ENCODE peak calls at places on chromosomes 12 and 14, in five cellular contexts. O, E, W, M and Q are unnamed samples.
A peak's percentile ranks its signal among the peaks of the same experiment; 100 is the strongest.

GRCh38 chr12:109840349-109841073 is 7.3 kb upstream of the TRPV4 start:
- DNase-seq in O (no peak), E (no peak), W (peak; percentile 53), M (peak; percentile 59), Q (no peak)

GRCh38 chr12:124828264-124829007 is 35.2 kb downstream of the SCARB1 start:
- DNase-seq in O (no peak), E (no peak), W (peak; percentile 95), M (peak; percentile 87), Q (no peak)

GRCh38 chr14:59337151-59337611 is 128.0 kb downstream of the GPR135 start:
- DNase-seq in O (no peak), E (no peak), W (no peak), M (no peak), Q (peak; percentile 23)

GRCh38 chr14:50531595-50532501 is 521 bp downstream of the MAP4K5 start:
- DNase-seq in O (peak; percentile 10), E (no peak), W (no peak), M (no peak), Q (peak; percentile 68)

GRCh38 chr12:94500831-94501567 is 41.3 kb upstream of the CEP83 start:
- DNase-seq in O (no peak), E (no peak), W (no peak), M (no peak), Q (no peak)

GRCh38 chr12:103962493-103962892 is 3.2 kb upstream of the TDG start:
- DNase-seq in O (no peak), E (no peak), W (no peak), M (no peak), Q (no peak)

GRCh38 chr14:50148799-50149198 is 32.4 kb upstream of the VCPKMT start:
- DNase-seq in O (no peak), E (no peak), W (no peak), M (no peak), Q (no peak)

GRCh38 chr12:38949363-38949762 is 44.0 kb upstream of the CPNE8 start:
- DNase-seq in O (no peak), E (no peak), W (no peak), M (peak; percentile 1), Q (no peak)

GRCh38 chr12:106957617-106958016 is 1.9 kb downstream of the TMEM263 start:
- DNase-seq in O (no peak), E (no peak), W (no peak), M (no peak), Q (peak; percentile 11)

GRCh38 chr12:2876431-2877046 is 435 bp downstream of the FOXM1 start:
- DNase-seq in O (no peak), E (no peak), W (peak; percentile 71), M (no peak), Q (peak; percentile 45)

GRCh38 chr14:72894323-72894622 is 372 bp upstream of the DPF3 start:
- DNase-seq in O (no peak), E (no peak), W (no peak), M (no peak), Q (no peak)

GRCh38 chr12:97267803-97268202 is 194.8 kb upstream of the RMST start:
- DNase-seq in O (no peak), E (no peak), W (no peak), M (no peak), Q (no peak)

GRCh38 chr14:103198429-103199140 is 75.3 kb downstream of the TNFAIP2 start:
- DNase-seq in O (no peak), E (no peak), W (peak; percentile 27), M (peak; percentile 52), Q (peak; percentile 48)

GRCh38 chr14:96648506-96649326 is 146.5 kb downstream of the PAPOLA start:
- DNase-seq in O (no peak), E (no peak), W (no peak), M (no peak), Q (no peak)

GRCh38 chr14:68969278-68969677 is 9.8 kb downstream of the ACTN1 start:
- DNase-seq in O (no peak), E (no peak), W (no peak), M (no peak), Q (no peak)

GRCh38 chr14:55599250-55599879 is 19.4 kb downstream of the KTN1 start:
- DNase-seq in O (no peak), E (no peak), W (no peak), M (peak; percentile 93), Q (no peak)

GRCh38 chr12:50763637-50764115 is at the start of gene ATF1:
- DNase-seq in O (peak; percentile 83), E (peak; percentile 73), W (peak; percentile 93), M (peak; percentile 84), Q (peak; percentile 98)

GRCh38 chr12:50771409-50771808 is 7.5 kb downstream of the ATF1 start:
- DNase-seq in O (no peak), E (no peak), W (no peak), M (no peak), Q (no peak)

GRCh38 chr12:50764116-50764860 is 387 bp downstream of the ATF1 start:
- DNase-seq in O (no peak), E (no peak), W (peak; percentile 55), M (no peak), Q (peak; percentile 81)

GRCh38 chr12:50764861-50765324 is 992 bp downstream of the ATF1 start:
- DNase-seq in O (no peak), E (no peak), W (peak; percentile 58), M (peak; percentile 89), Q (no peak)

DNA sequence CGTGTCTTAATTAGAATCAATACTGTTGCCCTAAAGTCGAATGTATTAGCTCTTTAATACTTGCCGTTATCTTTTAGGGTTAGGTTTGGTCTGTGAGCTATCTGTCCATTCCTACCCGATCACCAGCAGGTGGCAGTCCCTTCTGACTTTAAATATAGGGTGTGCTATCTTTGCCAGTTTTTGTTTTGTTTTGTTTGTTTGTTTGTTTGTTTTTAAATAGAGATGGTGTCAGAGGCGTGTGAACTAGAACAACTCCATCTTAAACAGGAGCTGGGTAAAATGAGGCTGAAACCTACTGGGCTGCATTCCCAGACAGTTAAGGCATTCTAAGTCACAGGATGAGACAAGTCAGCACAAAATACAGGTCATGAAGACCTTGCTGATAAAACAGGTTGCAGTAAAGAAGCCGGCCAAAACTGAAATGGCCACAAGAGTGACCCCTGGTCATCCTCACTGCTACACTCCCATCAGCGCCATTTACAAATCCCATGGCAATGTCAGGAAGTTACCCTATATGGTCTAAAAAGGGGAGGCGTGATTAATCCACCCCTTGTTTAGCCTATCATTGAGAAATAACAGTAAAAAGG is 1.5 kb downstream of the ATF1 start:
- DNase-seq in O (no peak), E (no peak), W (peak; percentile 85), M (peak; percentile 50), Q (peak; percentile 74)
- TF ChIP-seq MAX in O (no peak), E (no peak), W (no peak), M (no peak), Q (no peak)

GRCh38 chr12:12560587-12561304 is 1.9 kb downstream of the DUSP16 start:
- DNase-seq in O (no peak), E (peak; percentile 66), W (peak; percentile 71), M (peak; percentile 92), Q (peak; percentile 81)
- TF ChIP-seq POLR2A in O (no peak), E (no peak), W (no peak), M (no peak), Q (no peak)

DNA sequence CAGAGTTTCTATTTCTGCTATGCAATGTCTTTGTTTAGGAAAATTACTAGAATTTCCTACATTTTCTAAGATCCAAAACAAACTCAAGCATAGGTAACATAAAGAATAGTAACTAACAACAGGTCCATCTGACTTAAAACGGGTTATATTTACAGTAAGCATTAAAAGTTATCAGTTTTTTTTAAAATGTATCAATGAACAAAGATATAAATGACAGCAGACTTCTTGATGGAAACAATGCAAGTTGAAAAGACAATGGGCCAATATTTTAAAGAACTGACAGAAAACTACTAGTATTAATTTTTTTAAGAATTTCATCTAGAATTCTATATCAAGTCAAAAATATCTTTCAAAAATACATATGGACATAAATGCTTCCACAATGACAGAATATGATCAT is 367.1 kb upstream of the MGAT4C start:
- DNase-seq in O (no peak), E (no peak), W (no peak), M (no peak), Q (no peak)
- TF ChIP-seq MAX in O (no peak), E (no peak), W (no peak), M (no peak), Q (no peak)

DNA sequence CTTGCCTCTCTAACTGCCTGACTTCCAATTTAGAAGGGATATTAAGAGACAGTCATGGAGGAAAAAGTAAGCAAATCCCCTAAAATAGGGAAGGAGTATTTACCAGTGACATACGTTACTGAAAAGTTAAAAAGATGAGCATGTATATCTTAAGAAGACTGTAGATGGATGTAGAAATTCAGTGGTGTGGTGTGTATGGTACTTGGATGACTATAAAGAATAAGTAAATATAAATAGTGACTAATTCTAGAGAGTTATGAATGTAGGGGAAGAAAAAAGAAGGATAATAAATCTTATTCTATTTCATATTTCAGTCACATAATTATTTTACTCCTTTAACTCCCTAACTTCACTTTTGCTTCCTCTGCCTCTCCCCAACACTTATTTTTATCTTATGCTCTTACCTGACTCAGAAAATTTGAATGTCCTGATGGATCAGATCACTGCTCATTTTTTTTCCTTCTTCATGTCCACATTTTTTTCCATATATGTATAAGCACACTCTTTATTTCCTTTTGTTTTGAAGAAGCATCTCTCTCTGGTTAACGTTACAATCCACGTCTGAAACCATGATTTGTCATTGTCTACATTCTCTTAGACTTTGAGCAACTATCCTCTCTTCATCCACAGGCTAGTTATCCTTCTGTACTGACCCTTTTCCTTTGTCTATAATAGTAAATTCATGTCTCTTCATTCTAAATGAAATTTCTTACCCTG is 422.7 kb upstream of the SYT1 start:
- DNase-seq in O (no peak), E (no peak), W (no peak), M (no peak), Q (no peak)
- TF ChIP-seq POLR2A in O (no peak), E (no peak), W (no peak), M (no peak), Q (no peak)

DNA sequence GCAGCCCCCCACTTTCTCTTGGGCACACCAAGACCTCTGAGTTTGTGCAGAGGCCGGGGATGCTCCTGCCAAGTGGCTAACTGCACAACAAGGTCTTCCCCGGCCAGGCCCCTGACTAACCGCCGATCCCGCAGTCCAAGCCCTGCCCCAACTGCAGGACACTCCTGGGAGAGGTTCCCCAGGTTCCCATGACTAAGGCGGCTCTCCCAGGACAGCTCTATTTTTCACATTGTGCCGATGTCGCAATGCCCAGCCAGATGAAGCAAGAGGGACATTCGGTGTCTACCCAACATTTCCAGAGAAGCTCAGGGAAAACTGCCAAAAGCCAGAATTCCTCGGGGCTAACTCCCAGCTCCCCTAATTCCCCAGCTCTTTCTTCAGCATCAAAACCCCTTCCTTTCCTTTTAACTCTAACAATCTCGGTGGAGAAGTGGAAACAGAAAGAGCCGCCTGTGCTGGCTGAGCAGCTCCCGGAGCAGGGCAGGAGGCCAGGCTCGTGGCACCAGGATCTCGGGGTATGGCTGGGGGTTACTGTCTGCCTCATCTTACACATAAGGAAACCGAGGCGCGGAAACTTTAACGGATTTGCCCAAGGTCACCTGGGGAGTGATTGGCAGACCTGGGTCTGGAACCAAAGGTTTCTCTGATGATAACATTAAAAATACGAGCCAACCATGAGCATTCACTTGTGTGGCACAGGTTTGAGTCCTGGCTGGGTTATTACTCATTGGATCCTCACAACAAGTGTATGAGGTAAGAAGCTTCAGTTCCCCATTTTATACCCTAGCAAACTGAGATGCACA is 318.3 kb downstream of the BCL11B start:
- DNase-seq in O (no peak), E (no peak), W (peak; percentile 80), M (no peak), Q (peak; percentile 42)
- TF ChIP-seq MAX in O (no peak), E (no peak), W (no peak), M (no peak), Q (no peak)